ENCODE peak calls at places on chromosomes 5 and 9, in nine cellular contexts. P is NCI-H1105, N is OCI-LY7, U is non-pigmented ciliary epithelial cell, B is activated T-helper 1 cell treated with Interleukin-2 at 50 U/mL for 16 hours, Q is fibroblast of the aortic adventitia, L is skeletal muscle cell, M is H1, W is HT1080. K is an unnamed sample.

GRCh38 chr9:136769710-136770191 is 5.4 kb upstream of the LCN15 start:
- DNase-seq in P (no peak), N (peak), U (no peak), B (no peak), Q (no peak), L (no peak), M (peak), W (no peak), K (no peak)

GRCh38 chr5:116766470-116766947 is 191.9 kb upstream of the SEMA6A start:
- DNase-seq in P (no peak), N (no peak), U (peak), B (no peak), Q (peak), L (peak), M (no peak), W (peak), K (peak)

GRCh38 chr5:38695021-38695961 is 138.8 kb upstream of the LIFR start:
- DNase-seq in P (no peak), N (no peak), U (no peak), B (no peak), Q (no peak), L (no peak), M (no peak), W (no peak), K (no peak)

GRCh38 chr5:147484708-147485020 is 25.2 kb downstream of the DPYSL3 start:
- DNase-seq in P (no peak), N (no peak), U (no peak), B (no peak), Q (no peak), L (no peak), M (no peak), W (no peak), K (no peak)

GRCh38 chr9:12681620-12682019 is 11.6 kb upstream of the TYRP1 start:
- DNase-seq in P (no peak), N (no peak), U (no peak), B (no peak), Q (no peak), L (no peak), M (no peak), W (peak), K (no peak)

GRCh38 chr9:38374847-38375571 is 17.5 kb upstream of the ALDH1B1 start:
- DNase-seq in P (no peak), N (no peak), U (no peak), B (no peak), Q (no peak), L (no peak), M (no peak), W (no peak), K (no peak)

GRCh38 chr5:108924457-108924961 is 176.8 kb downstream of the FER start:
- DNase-seq in P (no peak), N (peak), U (no peak), B (no peak), Q (no peak), L (no peak), M (no peak), W (peak), K (no peak)

GRCh38 chr9:109451311-109452025 is 46.6 kb downstream of the PTPN3 start:
- DNase-seq in P (no peak), N (no peak), U (no peak), B (no peak), Q (no peak), L (no peak), M (peak), W (no peak), K (no peak)

GRCh38 chr9:104987743-104988142 is 59.8 kb upstream of the ABCA1 start:
- DNase-seq in P (no peak), N (peak), U (no peak), B (no peak), Q (no peak), L (no peak), M (no peak), W (peak), K (no peak)

GRCh38 chr9:80158150-80158549 is 586.4 kb downstream of the TLE4 start:
- DNase-seq in P (no peak), N (no peak), U (no peak), B (no peak), Q (no peak), L (no peak), M (no peak), W (no peak), K (no peak)

GRCh38 chr5:72146056-72146455 is 38.8 kb downstream of the MAP1B start:
- DNase-seq in P (no peak), N (no peak), U (no peak), B (no peak), Q (no peak), L (no peak), M (no peak), W (no peak), K (no peak)

GRCh38 chr5:180790020-180790419 is 12.6 kb downstream of the MGAT1 start:
- DNase-seq in P (no peak), N (peak), U (no peak), B (no peak), Q (no peak), L (no peak), M (peak), W (peak), K (no peak)

GRCh38 chr9:4225291-4226119 is 74.4 kb downstream of the GLIS3 start:
- DNase-seq in P (no peak), N (no peak), U (peak), B (no peak), Q (peak), L (peak), M (no peak), W (peak), K (no peak)

GRCh38 chr9:27535701-27536118 is 6.1 kb upstream of the MOB3B start:
- DNase-seq in P (no peak), N (peak), U (no peak), B (no peak), Q (no peak), L (no peak), M (peak), W (peak), K (no peak)

GRCh38 chr9:129838707-129839259 is 3.5 kb downstream of the USP20 start:
- DNase-seq in P (no peak), N (no peak), U (peak), B (no peak), Q (peak), L (peak), M (no peak), W (peak), K (peak)